ENCODE peak calls at places on chromosomes 13 and 19, in nine cellular contexts. S is sigmoid colon; Y is heart right ventricle; A is effector memory CD4-positive, alpha-beta T cell; U is naive thymus-derived CD4-positive, alpha-beta T cell; H is A549; R is cardiac muscle cell; J is tibial nerve; D is aorta. K is an unnamed sample.

GRCh38 chr19:290539-291521 is at the start of gene PLPP2:
- DNase-seq in S (no peak), Y (no peak), A (no peak), U (no peak), H (peak), R (no peak), J (no peak), D (peak), K (no peak)

GRCh38 chr19:47619763-47620162 is 10.8 kb downstream of the BICRA start:
- DNase-seq in S (no peak), Y (no peak), A (no peak), U (no peak), H (no peak), R (no peak), J (no peak), D (no peak), K (no peak)

GRCh38 chr13:111395511-111396393 is 75.3 kb downstream of the TEX29 start:
- DNase-seq in S (no peak), Y (no peak), A (no peak), U (no peak), H (no peak), R (no peak), J (no peak), D (peak), K (no peak)

GRCh38 chr13:75432045-75432444 is 49.9 kb downstream of the TBC1D4 start:
- DNase-seq in S (no peak), Y (no peak), A (no peak), U (no peak), H (no peak), R (no peak), J (no peak), D (no peak), K (no peak)

GRCh38 chr19:33467851-33468250 is 53.7 kb downstream of the PEPD start:
- DNase-seq in S (no peak), Y (no peak), A (no peak), U (no peak), H (no peak), R (no peak), J (no peak), D (peak), K (no peak)

GRCh38 chr13:79406597-79406908 is 498 bp upstream of the RBM26 start:
- DNase-seq in S (no peak), Y (no peak), A (no peak), U (no peak), H (no peak), R (no peak), J (no peak), D (no peak), K (no peak)

GRCh38 chr13:95660981-95661581 is 15.9 kb upstream of the DNAJC3 start:
- DNase-seq in S (no peak), Y (no peak), A (no peak), U (no peak), H (peak), R (peak), J (no peak), D (no peak), K (no peak)

GRCh38 chr19:34319785-34320184 is 45.2 kb upstream of the GPI start:
- DNase-seq in S (peak), Y (no peak), A (no peak), U (no peak), H (no peak), R (no peak), J (peak), D (no peak), K (no peak)

GRCh38 chr13:48155850-48156249 is 60.9 kb upstream of the MED4 start:
- DNase-seq in S (no peak), Y (no peak), A (peak), U (peak), H (peak), R (no peak), J (no peak), D (no peak), K (no peak)

GRCh38 chr19:51078104-51078503 is 4.6 kb downstream of the KLK14 start:
- DNase-seq in S (no peak), Y (no peak), A (no peak), U (no peak), H (no peak), R (no peak), J (no peak), D (no peak), K (peak)

GRCh38 chr19:34182125-34182524 is 9.8 kb downstream of the LSM14A start:
- DNase-seq in S (no peak), Y (no peak), A (no peak), U (no peak), H (no peak), R (no peak), J (no peak), D (no peak), K (no peak)

GRCh38 chr19:21584532-21584931 is 79.1 kb downstream of the ZNF429 start:
- DNase-seq in S (no peak), Y (no peak), A (peak), U (no peak), H (no peak), R (no peak), J (no peak), D (no peak), K (no peak)

GRCh38 chr13:24076124-24076523 is 84.4 kb upstream of the SPATA13 start:
- DNase-seq in S (no peak), Y (no peak), A (no peak), U (no peak), H (peak), R (no peak), J (no peak), D (no peak), K (no peak)

GRCh38 chr13:37618554-37618953 is 20.0 kb upstream of the POSTN start:
- DNase-seq in S (no peak), Y (no peak), A (no peak), U (no peak), H (no peak), R (no peak), J (no peak), D (no peak), K (no peak)

GRCh38 chr13:49292742-49293498 is 45.2 kb downstream of the CDADC1 start:
- DNase-seq in S (peak), Y (peak), A (no peak), U (no peak), H (no peak), R (peak), J (peak), D (peak), K (no peak)

GRCh38 chr13:113785051-113786010 is 26.3 kb downstream of the TMEM255B start:
- DNase-seq in S (no peak), Y (no peak), A (no peak), U (no peak), H (no peak), R (no peak), J (no peak), D (no peak), K (no peak)

GRCh38 chr13:29190298-29190697 is 370.2 kb downstream of the MTUS2 start:
- DNase-seq in S (no peak), Y (no peak), A (no peak), U (no peak), H (no peak), R (no peak), J (no peak), D (no peak), K (no peak)
- H3K27ac ChIP-seq in S (no peak), Y (no peak), A (no peak), U (no peak), H (no peak), R (no peak), J (no peak), D (no peak), K (no peak)

GRCh38 chr19:8858260-8858659 is 26.1 kb downstream of the MBD3L1 start:
- DNase-seq in S (no peak), Y (no peak), A (no peak), U (no peak), H (no peak), R (no peak), J (no peak), D (no peak), K (no peak)
- H3K27ac ChIP-seq in S (no peak), Y (no peak), A (no peak), U (no peak), H (no peak), R (no peak), J (no peak), D (no peak), K (no peak)

GRCh38 chr13:96671073-96671472 is 323.2 kb downstream of the OXGR1 start:
- DNase-seq in S (no peak), Y (no peak), A (no peak), U (no peak), H (no peak), R (no peak), J (no peak), D (no peak), K (no peak)
- H3K27ac ChIP-seq in S (no peak), Y (no peak), A (no peak), U (no peak), H (no peak), R (no peak), J (no peak), D (no peak), K (no peak)

DNA sequence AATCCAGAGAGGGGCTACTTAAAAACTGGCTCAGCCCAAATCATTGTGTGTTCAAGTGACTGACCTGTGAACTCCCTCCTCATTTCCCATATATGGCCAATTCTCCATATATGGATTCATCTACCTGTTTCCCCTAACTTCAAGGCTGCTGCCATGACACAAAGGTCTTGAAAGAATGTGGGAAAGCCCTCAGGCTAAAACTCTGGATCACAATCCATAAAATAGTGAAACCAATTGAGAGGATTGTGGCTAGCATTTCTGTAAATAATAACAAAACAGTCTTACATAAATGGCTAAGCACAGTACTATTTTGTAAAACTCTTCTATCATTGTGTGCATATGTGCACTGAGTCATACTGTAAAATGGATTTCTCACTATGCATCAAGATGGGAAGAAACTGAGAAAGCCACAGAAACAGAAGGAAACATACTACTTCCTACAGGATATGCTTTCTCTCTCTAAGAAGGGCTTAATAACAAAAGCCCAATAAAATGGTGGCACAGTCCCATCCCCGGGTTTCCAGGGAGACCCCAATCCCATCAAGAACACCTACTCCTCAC is 80.5 kb downstream of the FOXO1 start:
- DNase-seq in S (no peak), Y (no peak), A (no peak), U (no peak), H (no peak), R (no peak), J (no peak), D (no peak), K (no peak)
- H3K27ac ChIP-seq in S (no peak), Y (no peak), A (no peak), U (peak), H (no peak), R (no peak), J (no peak), D (no peak), K (no peak)

K was measured in kidney.